ENCODE peak calls at places on chromosomes 7 and 10, in five cellular contexts. M is stomach, I is prostate gland, Z is gastrocnemius medialis, G is ovary. O is an unnamed sample.

GRCh38 chr7:23287612-23288011 is 11.5 kb upstream of the MALSU1 start:
- DNase-seq in Z (no peak), I (no peak), G (no peak), M (no peak), O (no peak)

GRCh38 chr10:3668276-3668960 is 116.6 kb downstream of the KLF6 start:
- DNase-seq in Z (no peak), G (peak), M (peak), I (peak), O (peak)

GRCh38 chr10:29470355-29470705 is 164.4 kb downstream of the SVIL start:
- DNase-seq in M (no peak), Z (peak), I (no peak), G (peak), O (no peak)

GRCh38 chr10:71244638-71245419 is 32.5 kb downstream of the UNC5B start:
- DNase-seq in I (peak), Z (peak), M (peak), G (peak), O (no peak)

GRCh38 chr7:132295198-132295597 is 281.1 kb downstream of the PLXNA4 start:
- DNase-seq in I (no peak), Z (no peak), G (no peak), M (no peak), O (no peak)

GRCh38 chr10:130368761-130369560 is 232.8 kb downstream of the GLRX3 start:
- DNase-seq in G (no peak), M (no peak), I (no peak), Z (no peak), O (no peak)

GRCh38 chr7:39534599-39534998 is 31.6 kb upstream of the YAE1 start:
- DNase-seq in I (no peak), G (no peak), Z (no peak), M (no peak), O (no peak)

GRCh38 chr10:133274751-133275682 is 1.7 kb downstream of the ADAM8 start:
- DNase-seq in M (peak), G (no peak), I (no peak), Z (no peak), O (peak)

GRCh38 chr7:47332681-47333080 is 249.2 kb downstream of the TNS3 start:
- DNase-seq in Z (no peak), M (no peak), G (no peak), I (no peak), O (peak)

GRCh38 chr10:11488126-11488525 is 123.3 kb downstream of the USP6NL start:
- DNase-seq in I (no peak), M (no peak), Z (no peak), G (no peak), O (no peak)

GRCh38 chr7:44473295-44473694 is 17.2 kb downstream of the NUDCD3 start:
- DNase-seq in G (no peak), M (no peak), Z (no peak), I (no peak), O (no peak)

GRCh38 chr7:33903770-33904679 is 1.3 kb upstream of the BMPER start:
- DNase-seq in G (peak), I (no peak), Z (peak), M (no peak), O (peak)

GRCh38 chr10:122306744-122307143 is 35.6 kb downstream of the BTBD16 start:
- DNase-seq in I (no peak), M (no peak), G (no peak), Z (no peak), O (no peak)

GRCh38 chr10:93413252-93413689 is 68.9 kb downstream of the MYOF start:
- DNase-seq in G (no peak), I (no peak), Z (no peak), M (no peak), O (no peak)

GRCh38 chr10:24196426-24197039 is 12.4 kb upstream of the KIAA1217 start:
- DNase-seq in I (peak), Z (peak), M (peak), G (peak), O (no peak)

GRCh38 chr10:17805921-17806577 is 3.1 kb upstream of the MRC1 start:
- DNase-seq in M (no peak), I (no peak), G (no peak), Z (no peak), O (no peak)

GRCh38 chr10:101451589-101452190 is 97.7 kb downstream of the BTRC start:
- DNase-seq in M (no peak), I (no peak), G (no peak), Z (no peak), O (no peak)

GRCh38 chr7:98870071-98870651 is 347 bp upstream of the TMEM130 start:
- DNase-seq in Z (no peak), I (no peak), M (no peak), G (no peak), O (peak)

GRCh38 chr10:124688889-124689670 is 55.1 kb downstream of the FAM53B start:
- DNase-seq in M (no peak), Z (peak), G (no peak), I (no peak), O (no peak)

GRCh38 chr10:100824886-100825285 is 79.5 kb downstream of the PAX2 start:
- DNase-seq in M (no peak), Z (no peak), G (no peak), I (no peak), O (no peak)

GRCh38 chr7:82433507-82433906 is 10.1 kb downstream of the CACNA2D1 start:
- DNase-seq in M (no peak), Z (no peak), G (no peak), I (no peak), O (no peak)

GRCh38 chr7:36661135-36661840 is 63.0 kb downstream of the AOAH start:
- DNase-seq in G (no peak), I (no peak), M (no peak), Z (no peak), O (no peak)

GRCh38 chr10:126218778-126219649 is 169.3 kb downstream of the ADAM12 start:
- DNase-seq in I (no peak), Z (no peak), M (no peak), G (no peak), O (no peak)

GRCh38 chr7:80916770-80917681 is 1.8 kb downstream of the SEMA3C start:
- DNase-seq in I (no peak), M (no peak), G (no peak), Z (no peak), O (no peak)

GRCh38 chr7:90988523-90988922 is 275.7 kb upstream of the FZD1 start:
- DNase-seq in M (no peak), G (no peak), I (no peak), Z (no peak), O (no peak)

GRCh38 chr10:35025916-35026315 is 64.2 kb downstream of the CUL2 start:
- DNase-seq in G (no peak), M (no peak), Z (no peak), I (no peak), O (no peak)

GRCh38 chr7:100367676-100368613 is 5.3 kb upstream of the PILRA start:
- DNase-seq in M (no peak), Z (no peak), I (no peak), G (no peak), O (peak)

GRCh38 chr7:113200281-113200680 is 81.9 kb upstream of the SMIM30 start:
- DNase-seq in M (no peak), Z (no peak), G (no peak), I (no peak), O (no peak)

GRCh38 chr7:11767148-11767547 is 64.8 kb downstream of the THSD7A start:
- DNase-seq in M (no peak), G (no peak), I (no peak), Z (no peak), O (no peak)

GRCh38 chr10:43127447-43127846 is 10.8 kb upstream of the CSGALNACT2 start:
- DNase-seq in M (no peak), G (peak), Z (no peak), I (no peak), O (no peak)

GRCh38 chr7:7687800-7688199 is 30.6 kb downstream of the RPA3 start:
- DNase-seq in I (no peak), G (no peak), M (no peak), Z (no peak), O (no peak)

GRCh38 chr10:78182841-78183240 is 149.2 kb downstream of the RPS24 start:
- DNase-seq in G (no peak), Z (no peak), M (no peak), I (no peak), O (no peak)

GRCh38 chr10:24952146-24952700 is at the start of gene PRTFDC1:
- DNase-seq in Z (no peak), I (peak), M (peak), G (peak), O (peak)

GRCh38 chr7:141754939-141755338 is 9.0 kb upstream of the TAS2R3 start:
- DNase-seq in M (no peak), Z (no peak), G (no peak), I (no peak), O (no peak)
- TF ChIP-seq CTCF in M (no peak), Z (peak), G (no peak), I (peak), O (peak)

GRCh38 chr7:156950381-156950858 is 908 bp downstream of the NOM1 start:
- DNase-seq in Z (no peak), M (no peak), I (no peak), G (no peak), O (no peak)

GRCh38 chr7:156948361-156948760 is 1.2 kb upstream of the NOM1 start:
- DNase-seq in Z (no peak), I (no peak), G (no peak), M (no peak), O (no peak)

GRCh38 chr7:156947120-156947843 is 2.2 kb upstream of the NOM1 start:
- DNase-seq in Z (no peak), G (no peak), I (no peak), M (no peak), O (no peak)

GRCh38 chr7:156944876-156945275 is 4.6 kb upstream of the NOM1 start:
- DNase-seq in Z (no peak), M (no peak), I (no peak), G (no peak), O (no peak)

DNA sequence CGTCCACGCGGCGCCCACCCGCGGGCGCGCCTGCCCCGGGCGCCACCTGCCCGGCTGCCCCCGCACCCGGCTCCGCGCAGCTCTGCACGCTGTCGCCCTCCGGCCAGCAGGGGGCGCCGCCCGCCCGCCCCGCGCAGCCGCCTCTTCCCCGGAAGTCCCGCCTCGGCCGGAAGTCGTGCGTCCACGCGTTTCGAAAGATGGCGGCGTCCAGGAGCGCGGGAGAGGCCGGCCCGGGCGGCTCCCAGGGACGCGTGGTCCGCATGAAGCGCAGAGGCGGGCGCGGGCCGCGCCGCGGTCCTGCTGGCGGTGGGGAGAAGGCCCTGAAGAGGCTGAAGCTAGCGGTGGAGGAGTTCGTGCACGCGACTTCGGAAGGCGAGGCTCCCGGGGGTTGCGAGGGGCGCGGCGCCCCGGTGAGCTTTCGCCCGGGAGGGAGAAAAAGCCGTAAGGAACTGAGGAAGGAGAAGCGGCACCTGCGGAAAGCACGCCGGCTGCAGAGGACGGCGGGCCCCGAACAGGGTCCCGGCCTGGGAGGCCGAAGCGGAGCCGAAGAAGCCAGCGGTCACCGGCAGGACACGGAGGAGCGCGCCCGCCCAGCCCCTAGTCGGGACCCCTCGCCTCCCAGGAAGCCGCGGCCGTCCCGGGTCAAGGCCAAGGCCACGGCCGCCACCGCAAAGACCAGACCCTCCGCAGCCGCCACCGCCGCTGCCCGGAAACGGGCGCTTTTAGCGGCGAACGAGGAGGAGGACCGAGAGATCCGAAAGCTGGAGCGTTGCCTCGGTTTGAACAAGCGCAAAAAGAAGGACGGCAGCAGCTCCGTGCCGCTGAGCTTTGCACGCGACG is at the start of gene NOM1:
- DNase-seq in M (peak), Z (peak), G (peak), I (peak), O (peak)
- TF ChIP-seq POLR2A in M (no peak), Z (no peak), G (peak), I (no peak), O (no peak)

GRCh38 chr10:75408512-75408881 is 6.9 kb upstream of the ZNF503 start:
- DNase-seq in I (peak), Z (no peak), M (no peak), G (peak), O (no peak)

GRCh38 chr10:75406158-75407065 is 4.8 kb upstream of the ZNF503 start:
- DNase-seq in M (peak), G (no peak), I (no peak), Z (no peak), O (no peak)

GRCh38 chr10:75407296-75407715 is 5.7 kb upstream of the ZNF503 start:
- DNase-seq in M (peak), I (peak), G (peak), Z (no peak), O (no peak)

GRCh38 chr10:75408911-75409885 is 7.6 kb upstream of the ZNF503 start:
- DNase-seq in M (peak), Z (peak), G (peak), I (peak), O (peak)

DNA sequence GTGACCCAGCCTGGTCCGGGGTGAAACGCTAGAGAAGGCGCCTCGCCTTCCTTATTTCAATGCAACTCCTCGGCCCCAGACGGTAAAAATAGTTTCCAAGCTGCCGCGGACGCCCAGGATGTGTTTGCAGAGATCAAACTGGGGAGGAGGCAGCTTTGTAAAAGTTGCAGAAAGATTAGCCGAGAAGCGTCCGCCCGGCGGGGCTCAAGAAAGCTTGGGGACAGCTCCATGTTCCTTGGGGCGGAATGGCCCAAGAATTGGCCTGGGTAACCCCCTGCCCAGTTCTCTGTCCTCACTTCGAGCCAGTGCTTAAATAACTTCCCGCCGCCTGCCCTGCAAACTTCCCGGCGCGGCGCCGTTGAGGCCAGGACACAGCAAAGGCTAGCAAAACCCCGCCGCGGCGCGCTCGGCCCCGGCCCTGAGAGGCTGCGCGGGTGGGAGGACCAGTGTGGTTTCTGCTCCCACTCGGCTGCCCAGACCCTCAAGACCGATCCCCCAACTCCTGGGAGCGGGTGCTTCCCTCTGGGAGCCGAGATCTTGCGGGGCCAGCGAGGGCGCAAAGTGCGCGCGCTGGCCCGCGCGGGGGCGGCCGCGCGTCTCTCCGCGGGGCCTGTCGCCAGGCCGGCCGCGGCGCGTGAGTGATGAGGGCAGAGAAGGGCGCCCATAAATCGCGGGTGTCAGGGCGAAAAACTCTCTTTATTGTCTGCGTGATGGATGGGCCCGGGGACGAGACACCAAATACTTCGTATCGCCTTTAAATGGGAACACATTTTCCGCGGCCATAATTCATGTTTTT is 6.3 kb upstream of the ZNF503 start:
- DNase-seq in M (peak), Z (no peak), I (peak), G (peak), O (no peak)
- TF ChIP-seq CTCF in M (no peak), Z (no peak), I (no peak), G (no peak), O (no peak)

GRCh38 chr7:49424109-49424508 is 349.3 kb upstream of the VWC2 start:
- DNase-seq in M (no peak), Z (no peak), G (no peak), I (no peak), O (no peak)
- TF ChIP-seq POLR2A in M (no peak), Z (no peak), G (no peak), I (no peak), O (no peak)

O was measured in spleen.